ENCODE peak calls at places on chromosomes 2 and 18, in nine cellular contexts. V, C, D, A, H, U, X, T and O are unnamed samples.
A peak's percentile ranks its signal among the peaks of the same experiment; 100 is the strongest.

GRCh38 chr18:12053312-12053711 is 40.3 kb upstream of the ANKRD62 start:
- DNase-seq in V (no peak), C (no peak), D (no peak), A (no peak), H (no peak), U (no peak), X (no peak), T (no peak), O (no peak)

GRCh38 chr2:81648370-81648769 is 1343.8 kb upstream of the LRRTM1 start:
- DNase-seq in V (no peak), C (no peak), D (no peak), A (no peak), H (no peak), U (no peak), X (no peak), T (no peak), O (no peak)

GRCh38 chr2:169961911-169962310 is 134.7 kb downstream of the UBR3 start:
- DNase-seq in V (no peak), C (no peak), D (peak; percentile 97), A (peak; percentile 92), H (no peak), U (no peak), X (no peak), T (no peak), O (no peak)

GRCh38 chr2:226158229-226158628 is 641.4 kb downstream of the IRS1 start:
- DNase-seq in V (no peak), C (no peak), D (no peak), A (no peak), H (no peak), U (no peak), X (no peak), T (no peak), O (no peak)

GRCh38 chr2:159450180-159450579 is 163.7 kb upstream of the WDSUB1 start:
- DNase-seq in V (no peak), C (no peak), D (peak; percentile 1), A (peak; percentile 18), H (no peak), U (no peak), X (no peak), T (no peak), O (no peak)

GRCh38 chr2:85888020-85888744 is 608 bp downstream of the ST3GAL5 start:
- DNase-seq in V (no peak), C (no peak), D (peak; percentile 38), A (peak; percentile 32), H (no peak), U (no peak), X (peak; percentile 62), T (no peak), O (no peak)

GRCh38 chr2:107411267-107411666 is 415.4 kb upstream of the RGPD4 start:
- DNase-seq in V (no peak), C (no peak), D (no peak), A (no peak), H (no peak), U (no peak), X (no peak), T (no peak), O (no peak)

GRCh38 chr2:55156326-55156725 is 75.8 kb downstream of the CLHC1 start:
- DNase-seq in V (no peak), C (no peak), D (peak; percentile 16), A (no peak), H (no peak), U (no peak), X (no peak), T (no peak), O (no peak)

GRCh38 chr2:236054125-236054524 is 114.1 kb downstream of the GBX2 start:
- DNase-seq in V (no peak), C (no peak), D (no peak), A (no peak), H (no peak), U (no peak), X (no peak), T (no peak), O (no peak)

GRCh38 chr2:30903326-30903725 is 96.1 kb upstream of the CAPN13 start:
- DNase-seq in V (no peak), C (no peak), D (no peak), A (no peak), H (no peak), U (no peak), X (no peak), T (no peak), O (no peak)

GRCh38 chr2:68806511-68807109 is 64.6 kb downstream of the BMP10 start:
- DNase-seq in V (no peak), C (no peak), D (peak; percentile 93), A (peak; percentile 73), H (no peak), U (no peak), X (no peak), T (no peak), O (no peak)

GRCh38 chr2:38601463-38602135 is 1.1 kb downstream of the HNRNPLL start:
- DNase-seq in V (no peak), C (peak; percentile 37), D (peak; percentile 44), A (peak; percentile 57), H (no peak), U (no peak), X (no peak), T (no peak), O (no peak)

GRCh38 chr18:9732031-9732430 is 23.9 kb downstream of the RAB31 start:
- DNase-seq in V (no peak), C (no peak), D (no peak), A (no peak), H (no peak), U (no peak), X (no peak), T (no peak), O (no peak)

GRCh38 chr2:39007875-39008504 is 112.9 kb downstream of the SOS1 start:
- DNase-seq in V (no peak), C (no peak), D (no peak), A (no peak), H (no peak), U (no peak), X (no peak), T (no peak), O (peak; percentile 7)

GRCh38 chr18:46706968-46707367 is 49.9 kb downstream of the ST8SIA5 start:
- DNase-seq in V (no peak), C (no peak), D (no peak), A (no peak), H (peak; percentile 42), U (no peak), X (no peak), T (no peak), O (no peak)

GRCh38 chr2:135986507-135986906 is 1.1 kb upstream of the DARS1 start:
- DNase-seq in V (no peak), C (no peak), D (no peak), A (no peak), H (no peak), U (no peak), X (no peak), T (no peak), O (no peak)

GRCh38 chr18:55513199-55513598 is 74.8 kb downstream of the TCF4 start:
- DNase-seq in V (no peak), C (no peak), D (peak; percentile 60), A (peak; percentile 48), H (no peak), U (no peak), X (no peak), T (no peak), O (no peak)

GRCh38 chr2:14492920-14493503 is 139.5 kb upstream of the LRATD1 start:
- DNase-seq in V (no peak), C (no peak), D (peak; percentile 90), A (peak; percentile 16), H (no peak), U (no peak), X (no peak), T (no peak), O (no peak)

GRCh38 chr2:242015366-242016065 is 146.0 kb downstream of the RTP5 start:
- DNase-seq in V (no peak), C (no peak), D (no peak), A (no peak), H (no peak), U (no peak), X (no peak), T (peak; percentile 41), O (no peak)

GRCh38 chr2:242075163-242075562 is 205.6 kb downstream of the RTP5 start:
- DNase-seq in V (no peak), C (no peak), D (peak; percentile 50), A (peak; percentile 71), H (no peak), U (no peak), X (no peak), T (no peak), O (no peak)

GRCh38 chr2:233700028-233700635 is 7.4 kb downstream of the UGT1A6 start:
- DNase-seq in V (no peak), C (no peak), D (peak; percentile 62), A (peak; percentile 98), H (no peak), U (no peak), X (peak; percentile 16), T (no peak), O (no peak)

GRCh38 chr2:119544075-119545031 is at the start of gene CFAP221:
- DNase-seq in V (peak; percentile 63), C (peak; percentile 44), D (peak; percentile 76), A (peak; percentile 68), H (peak; percentile 75), U (no peak), X (peak; percentile 79), T (peak; percentile 82), O (peak; percentile 97)

GRCh38 chr2:170157025-170157684 is 20.8 kb upstream of the MYO3B start:
- DNase-seq in V (no peak), C (no peak), D (peak; percentile 80), A (peak; percentile 18), H (no peak), U (no peak), X (no peak), T (no peak), O (no peak)

GRCh38 chr2:20288941-20289340 is 61.7 kb downstream of the PUM2 start:
- DNase-seq in V (no peak), C (no peak), D (peak; percentile 34), A (peak; percentile 12), H (no peak), U (no peak), X (no peak), T (no peak), O (no peak)

GRCh38 chr2:179546656-179547055 is 282.0 kb upstream of the SESTD1 start:
- DNase-seq in V (no peak), C (no peak), D (peak; percentile 59), A (no peak), H (no peak), U (no peak), X (no peak), T (no peak), O (no peak)

GRCh38 chr2:156329922-156330726 is 2.4 kb downstream of the NR4A2 start:
- DNase-seq in V (no peak), C (no peak), D (no peak), A (peak; percentile 22), H (no peak), U (no peak), X (no peak), T (peak; percentile 57), O (no peak)

GRCh38 chr2:190069936-190070696 is 7.6 kb upstream of the MSTN start:
- DNase-seq in V (no peak), C (peak; percentile 44), D (peak; percentile 72), A (peak; percentile 86), H (no peak), U (no peak), X (peak; percentile 47), T (no peak), O (peak; percentile 17)

GRCh38 chr2:14781148-14781547 is 148.6 kb downstream of the LRATD1 start:
- DNase-seq in V (no peak), C (peak; percentile 23), D (no peak), A (no peak), H (no peak), U (no peak), X (no peak), T (no peak), O (no peak)

GRCh38 chr2:237201461-237202287 is 116.0 kb downstream of the COPS8 start:
- DNase-seq in V (no peak), C (no peak), D (peak; percentile 84), A (peak; percentile 67), H (peak; percentile 71), U (no peak), X (no peak), T (no peak), O (no peak)

GRCh38 chr2:203812294-203813221 is 55.0 kb upstream of the CTLA4 start:
- DNase-seq in V (no peak), C (no peak), D (no peak), A (no peak), H (no peak), U (no peak), X (no peak), T (no peak), O (no peak)

GRCh38 chr2:46913471-46914381 is 1.9 kb downstream of the MCFD2 start:
- DNase-seq in V (no peak), C (no peak), D (peak; percentile 81), A (peak; percentile 58), H (peak; percentile 57), U (no peak), X (no peak), T (no peak), O (no peak)